ENCODE peak calls at places on chromosomes 6 and 20, in five cellular contexts. S is HT-29, N is astrocyte, I is lung, D is body of pancreas. E is an unnamed sample.

GRCh38 chr6:45590225-45590624 is 212.5 kb upstream of the SUPT3H start:
- DNase-seq in S (no peak), N (peak; percentile 92), I (peak; percentile 6), D (no peak), E (no peak)

GRCh38 chr6:72080260-72080941 is 194.1 kb downstream of the RIMS1 start:
- DNase-seq in S (no peak), N (no peak), I (no peak), D (no peak), E (no peak)

GRCh38 chr6:88165877-88166492 is at the start of gene CNR1:
- DNase-seq in S (no peak), N (peak; percentile 8), I (peak; percentile 79), D (peak; percentile 33), E (peak; percentile 62)

GRCh38 chr6:114055319-114055718 is 84.4 kb upstream of the HDAC2 start:
- DNase-seq in S (no peak), N (no peak), I (no peak), D (no peak), E (no peak)

GRCh38 chr20:38197217-38198008 is 32.3 kb upstream of the TGM2 start:
- DNase-seq in S (no peak), N (no peak), I (no peak), D (no peak), E (no peak)

GRCh38 chr6:157020398-157021266 is 243.5 kb downstream of the ARID1B start:
- DNase-seq in S (peak; percentile 60), N (peak; percentile 52), I (peak; percentile 69), D (peak; percentile 51), E (peak; percentile 69)

GRCh38 chr6:31529329-31530150 is 778 bp downstream of the MCCD1 start:
- DNase-seq in S (no peak), N (no peak), I (no peak), D (no peak), E (no peak)

GRCh38 chr20:58542411-58543095 is 27.4 kb upstream of the APCDD1L start:
- DNase-seq in S (peak; percentile 20), N (peak; percentile 55), I (no peak), D (peak; percentile 42), E (peak; percentile 79)

GRCh38 chr6:52286798-52287432 is 2.4 kb upstream of the MCM3 start:
- DNase-seq in S (peak; percentile 79), N (peak; percentile 33), I (peak; percentile 75), D (peak; percentile 51), E (peak; percentile 69)

GRCh38 chr6:97632392-97632791 is 349.4 kb upstream of the MMS22L start:
- DNase-seq in S (no peak), N (no peak), I (no peak), D (no peak), E (no peak)

GRCh38 chr6:44730771-44731391 is 343.4 kb downstream of the CDC5L start:
- DNase-seq in S (peak; percentile 58), N (peak; percentile 79), I (no peak), D (no peak), E (peak; percentile 26)

GRCh38 chr20:47810116-47810672 is 24.9 kb upstream of the SULF2 start:
- DNase-seq in S (peak; percentile 67), N (no peak), I (no peak), D (no peak), E (peak; percentile 27)

GRCh38 chr6:145548941-145549652 is 186.2 kb downstream of the EPM2A start:
- DNase-seq in S (no peak), N (no peak), I (no peak), D (no peak), E (no peak)

GRCh38 chr6:56669585-56669984 is 26.9 kb upstream of the DST start:
- DNase-seq in S (no peak), N (no peak), I (no peak), D (no peak), E (no peak)

GRCh38 chr6:7311920-7312615 is 931 bp downstream of the SSR1 start:
- DNase-seq in S (peak; percentile 15), N (peak; percentile 27), I (no peak), D (no peak), E (peak; percentile 18)

GRCh38 chr6:5994234-5994998 is 12.3 kb downstream of the NRN1 start:
- DNase-seq in S (no peak), N (no peak), I (no peak), D (no peak), E (no peak)

GRCh38 chr6:169778646-169779045 is 27.2 kb downstream of the ERMARD start:
- DNase-seq in S (no peak), N (no peak), I (peak; percentile 10), D (no peak), E (no peak)

GRCh38 chr6:90219168-90219985 is 77.3 kb downstream of the BACH2 start:
- DNase-seq in S (peak; percentile 14), N (peak; percentile 96), I (no peak), D (peak; percentile 65), E (peak; percentile 4)

GRCh38 chr20:32484221-32485125 is 100.7 kb downstream of the NOL4L start:
- DNase-seq in S (peak; percentile 51), N (no peak), I (no peak), D (peak; percentile 40), E (peak; percentile 56)

GRCh38 chr20:20864346-20865096 is 152.1 kb upstream of the RALGAPA2 start:
- DNase-seq in S (peak; percentile 66), N (no peak), I (no peak), D (no peak), E (peak; percentile 92)

GRCh38 chr20:33305591-33306057 is 22.6 kb downstream of the BPIFB1 start:
- DNase-seq in S (no peak), N (no peak), I (no peak), D (no peak), E (no peak)

GRCh38 chr6:88983532-88983931 is 20.1 kb upstream of the RNGTT start:
- DNase-seq in S (peak; percentile 47), N (peak; percentile 8), I (no peak), D (peak; percentile 23), E (no peak)

GRCh38 chr20:23114018-23114417 is 27.9 kb upstream of the CD93 start:
- DNase-seq in S (no peak), N (no peak), I (no peak), D (no peak), E (no peak)

GRCh38 chr6:153208706-153209105 is 77.6 kb upstream of the RGS17 start:
- DNase-seq in S (no peak), N (no peak), I (no peak), D (no peak), E (no peak)